ENCODE peak calls at places on chromosomes 5 and 9, in five cellular contexts. One of them, this sample, is unnamed.

GRCh38 chr5:169302046-169302445 is 1.1 kb upstream of the SLIT3 start:
- DNase-seq in OCI-LY7: no peak
- DNase-seq in activated CD4-positive, alpha-beta T cell treated with anti-CD3 and anti-CD28 coated beads for 4 hours: no peak
- DNase-seq in HEK293T: no peak
- DNase-seq in fibroblast of lung: no peak
- DNase-seq in this sample: no peak

GRCh38 chr5:148913985-148914421 is 87.6 kb downstream of the ADRB2 start:
- DNase-seq in OCI-LY7: no peak
- DNase-seq in activated CD4-positive, alpha-beta T cell treated with anti-CD3 and anti-CD28 coated beads for 4 hours: no peak
- DNase-seq in HEK293T: no peak
- DNase-seq in fibroblast of lung: peak
- DNase-seq in this sample: no peak

GRCh38 chr5:158538506-158539074 is 561.1 kb downstream of the EBF1 start:
- DNase-seq in OCI-LY7: peak
- DNase-seq in activated CD4-positive, alpha-beta T cell treated with anti-CD3 and anti-CD28 coated beads for 4 hours: no peak
- DNase-seq in HEK293T: no peak
- DNase-seq in fibroblast of lung: no peak
- DNase-seq in this sample: no peak

GRCh38 chr5:160133071-160133917 is 14.0 kb upstream of the PWWP2A start:
- DNase-seq in OCI-LY7: no peak
- DNase-seq in activated CD4-positive, alpha-beta T cell treated with anti-CD3 and anti-CD28 coated beads for 4 hours: no peak
- DNase-seq in HEK293T: peak
- DNase-seq in fibroblast of lung: peak
- DNase-seq in this sample: peak

GRCh38 chr9:100029246-100029645 is 69.6 kb downstream of the ERP44 start:
- DNase-seq in OCI-LY7: no peak
- DNase-seq in activated CD4-positive, alpha-beta T cell treated with anti-CD3 and anti-CD28 coated beads for 4 hours: no peak
- DNase-seq in HEK293T: no peak
- DNase-seq in fibroblast of lung: no peak
- DNase-seq in this sample: no peak

GRCh38 chr5:142906863-142907671 is 136.9 kb downstream of the ARHGAP26 start:
- DNase-seq in OCI-LY7: no peak
- DNase-seq in activated CD4-positive, alpha-beta T cell treated with anti-CD3 and anti-CD28 coated beads for 4 hours: no peak
- DNase-seq in HEK293T: no peak
- DNase-seq in fibroblast of lung: peak
- DNase-seq in this sample: peak

GRCh38 chr5:38104497-38105230 is 153.7 kb upstream of the EGFLAM start:
- DNase-seq in OCI-LY7: no peak
- DNase-seq in activated CD4-positive, alpha-beta T cell treated with anti-CD3 and anti-CD28 coated beads for 4 hours: no peak
- DNase-seq in HEK293T: no peak
- DNase-seq in fibroblast of lung: no peak
- DNase-seq in this sample: no peak

GRCh38 chr5:139470821-139471300 is at the start of gene SMIM33:
- DNase-seq in OCI-LY7: peak
- DNase-seq in activated CD4-positive, alpha-beta T cell treated with anti-CD3 and anti-CD28 coated beads for 4 hours: peak
- DNase-seq in HEK293T: no peak
- DNase-seq in fibroblast of lung: no peak
- DNase-seq in this sample: no peak

GRCh38 chr5:154701181-154701580 is 54.0 kb upstream of the LARP1 start:
- DNase-seq in OCI-LY7: no peak
- DNase-seq in activated CD4-positive, alpha-beta T cell treated with anti-CD3 and anti-CD28 coated beads for 4 hours: no peak
- DNase-seq in HEK293T: no peak
- DNase-seq in fibroblast of lung: no peak
- DNase-seq in this sample: no peak

GRCh38 chr5:17269201-17269600 is 51.8 kb downstream of the BASP1 start:
- DNase-seq in OCI-LY7: peak
- DNase-seq in activated CD4-positive, alpha-beta T cell treated with anti-CD3 and anti-CD28 coated beads for 4 hours: no peak
- DNase-seq in HEK293T: no peak
- DNase-seq in fibroblast of lung: no peak
- DNase-seq in this sample: no peak

This sample was measured in stromal cell of bone marrow.